ENCODE peak calls at places on chromosomes 2 and 18, in seven cellular contexts. N is hepatocyte, G is IMR-90, F is H9, A is HepG2, I is GM23248, O is HCT116. B is an unnamed sample.

GRCh38 chr2:9423922-9424272 is 443 bp downstream of the CPSF3 start:
- DNase-seq in N (no peak), G (peak; percentile 34), F (no peak), A (peak; percentile 24), I (peak; percentile 70), O (no peak), B (no peak)

GRCh38 chr2:75853441-75853840 is 142.7 kb upstream of the GCFC2 start:
- DNase-seq in N (no peak), G (no peak), F (no peak), A (no peak), I (no peak), O (no peak), B (no peak)

GRCh38 chr2:160207804-160208661 is 8.0 kb upstream of the ITGB6 start:
- DNase-seq in N (peak; percentile 80), G (peak; percentile 83), F (no peak), A (peak; percentile 70), I (peak; percentile 98), O (peak; percentile 86), B (peak; percentile 21)

GRCh38 chr2:134648547-134648946 is 70.3 kb downstream of the TMEM163 start:
- DNase-seq in N (no peak), G (no peak), F (no peak), A (no peak), I (no peak), O (no peak), B (no peak)

GRCh38 chr18:13191779-13192178 is 26.8 kb upstream of the LDLRAD4 start:
- DNase-seq in N (peak; percentile 47), G (no peak), F (no peak), A (peak; percentile 42), I (no peak), O (no peak), B (no peak)

GRCh38 chr18:21261352-21261751 is 19.3 kb downstream of the GREB1L start:
- DNase-seq in N (no peak), G (no peak), F (no peak), A (no peak), I (no peak), O (no peak), B (no peak)

GRCh38 chr2:216694201-216694825 is 1.0 kb downstream of the IGFBP5 start:
- DNase-seq in N (peak; percentile 77), G (no peak), F (peak; percentile 72), A (no peak), I (peak; percentile 82), O (no peak), B (peak; percentile 84)

GRCh38 chr18:44130365-44130942 is 550.2 kb upstream of the SETBP1 start:
- DNase-seq in N (peak; percentile 75), G (peak; percentile 3), F (peak; percentile 36), A (peak; percentile 10), I (peak; percentile 49), O (no peak), B (peak; percentile 75)

GRCh38 chr2:20599861-20600461 is 50.9 kb downstream of the HS1BP3 start:
- DNase-seq in N (no peak), G (no peak), F (no peak), A (no peak), I (no peak), O (no peak), B (peak; percentile 82)

GRCh38 chr2:107091163-107091864 is 205.3 kb upstream of the ST6GAL2 start:
- DNase-seq in N (no peak), G (no peak), F (no peak), A (no peak), I (no peak), O (no peak), B (no peak)

GRCh38 chr18:73520229-73520628 is 627.4 kb downstream of the FBXO15 start:
- DNase-seq in N (peak; percentile 29), G (peak; percentile 19), F (peak; percentile 72), A (peak; percentile 5), I (peak; percentile 10), O (no peak), B (peak; percentile 64)

GRCh38 chr2:32668254-32668653 is 40.4 kb downstream of the TTC27 start:
- DNase-seq in N (no peak), G (no peak), F (no peak), A (no peak), I (no peak), O (no peak), B (no peak)

GRCh38 chr2:156649596-156649995 is 213.4 kb downstream of the GPD2 start:
- DNase-seq in N (peak; percentile 19), G (no peak), F (no peak), A (no peak), I (no peak), O (no peak), B (no peak)

GRCh38 chr2:145546091-145546490 is 1026.2 kb upstream of the ZEB2 start:
- DNase-seq in N (no peak), G (peak; percentile 76), F (no peak), A (no peak), I (peak; percentile 33), O (peak; percentile 16), B (no peak)

GRCh38 chr2:201618744-201619654 is 24.3 kb downstream of the TMEM237 start:
- DNase-seq in N (no peak), G (peak; percentile 50), F (peak; percentile 56), A (no peak), I (peak; percentile 95), O (no peak), B (no peak)

GRCh38 chr2:74991977-74992376 is 33.5 kb downstream of the POLE4 start:
- DNase-seq in N (peak; percentile 68), G (peak; percentile 73), F (no peak), A (no peak), I (peak; percentile 76), O (no peak), B (no peak)

GRCh38 chr2:216497808-216498366 is 757 bp upstream of the RPL37A start:
- DNase-seq in N (no peak), G (no peak), F (no peak), A (no peak), I (peak; percentile 44), O (no peak), B (no peak)

GRCh38 chr2:120032297-120032696 is 19.4 kb downstream of the EPB41L5 start:
- DNase-seq in N (no peak), G (no peak), F (no peak), A (no peak), I (no peak), O (no peak), B (no peak)

GRCh38 chr18:11121426-11121825 is 27.9 kb downstream of the PIEZO2 start:
- DNase-seq in N (no peak), G (peak; percentile 68), F (no peak), A (peak; percentile 87), I (no peak), O (no peak), B (no peak)

GRCh38 chr2:61149074-61149473 is 12.9 kb upstream of the C2orf74 start:
- DNase-seq in N (no peak), G (no peak), F (no peak), A (no peak), I (no peak), O (no peak), B (no peak)

GRCh38 chr2:46803551-46803885 is 112.1 kb downstream of the MCFD2 start:
- DNase-seq in N (no peak), G (no peak), F (no peak), A (no peak), I (peak; percentile 30), O (no peak), B (no peak)

GRCh38 chr2:195531754-195532153 is 125.3 kb upstream of the SLC39A10 start:
- DNase-seq in N (no peak), G (peak; percentile 32), F (no peak), A (no peak), I (peak; percentile 68), O (no peak), B (no peak)

GRCh38 chr2:238284802-238285515 is 3.5 kb downstream of the PER2 start:
- DNase-seq in N (no peak), G (no peak), F (no peak), A (no peak), I (no peak), O (no peak), B (no peak)
- H3K4me2 ChIP-seq in N (peak overlapping the region; percentile 89), G (no peak overlapping the region), F (no peak overlapping the region), A (peak overlapping the region; percentile 96), I (peak overlapping the region; percentile 75), O (no peak overlapping the region), B (peak overlapping the region; percentile 1)

DNA sequence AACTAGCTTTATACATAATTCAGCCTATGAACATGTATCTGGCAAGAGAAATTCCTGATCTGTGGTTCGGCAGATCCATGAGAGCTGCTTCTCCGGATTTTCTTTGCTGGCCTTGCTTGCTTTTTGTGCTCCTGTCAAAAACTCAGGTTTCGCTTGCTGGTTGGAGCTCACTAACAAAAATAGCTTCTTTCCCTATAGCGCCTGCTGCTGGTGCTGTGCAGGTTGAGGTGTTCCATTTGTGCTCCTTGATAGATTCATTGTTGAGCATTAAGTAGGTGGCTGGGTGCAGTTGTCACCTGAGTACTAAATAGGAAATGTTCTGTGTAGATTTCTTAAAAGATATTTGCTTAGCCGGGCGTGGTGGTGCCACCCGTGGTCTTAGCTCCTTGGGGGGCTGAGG is 148.1 kb downstream of the PRPF40A start:
- DNase-seq in N (no peak), G (no peak), F (no peak), A (no peak), I (no peak), O (no peak), B (no peak)
- H2AFZ ChIP-seq in N (no peak overlapping the region), G (no peak overlapping the region), F (no peak overlapping the region), A (no peak overlapping the region), I (no peak overlapping the region), O (no peak overlapping the region), B (no peak overlapping the region)

GRCh38 chr2:51420521-51420920 is 388.6 kb upstream of the NRXN1 start:
- DNase-seq in N (no peak), G (peak; percentile 17), F (no peak), A (no peak), I (no peak), O (no peak), B (no peak)

GRCh38 chr2:51424418-51424817 is 392.5 kb upstream of the NRXN1 start:
- DNase-seq in N (peak; percentile 8), G (no peak), F (peak; percentile 83), A (no peak), I (no peak), O (peak; percentile 26), B (peak; percentile 45)
- H3K4me2 ChIP-seq in N (no peak overlapping the region), G (no peak overlapping the region), F (no peak overlapping the region), A (no peak overlapping the region), I (no peak overlapping the region), O (no peak overlapping the region), B (no peak overlapping the region)

GRCh38 chr2:239773377-239774141 is 251.6 kb downstream of the NDUFA10 start:
- DNase-seq in N (no peak), G (no peak), F (no peak), A (no peak), I (no peak), O (no peak), B (no peak)

GRCh38 chr2:239774142-239774462 is 251.0 kb downstream of the NDUFA10 start:
- DNase-seq in N (no peak), G (no peak), F (no peak), A (no peak), I (no peak), O (no peak), B (no peak)

GRCh38 chr2:239774933-239775622 is 250.1 kb downstream of the NDUFA10 start:
- DNase-seq in N (no peak), G (no peak), F (no peak), A (no peak), I (no peak), O (no peak), B (no peak)

GRCh38 chr2:239770240-239770639 is 254.9 kb downstream of the NDUFA10 start:
- DNase-seq in N (peak; percentile 46), G (no peak), F (no peak), A (no peak), I (no peak), O (no peak), B (no peak)

GRCh38 chr2:239772721-239773120 is 252.4 kb downstream of the NDUFA10 start:
- DNase-seq in N (no peak), G (no peak), F (no peak), A (no peak), I (no peak), O (no peak), B (no peak)
- H2AFZ ChIP-seq in N (no peak overlapping the region), G (peak overlapping the region; percentile 32), F (no peak overlapping the region), A (no peak overlapping the region), I (no peak overlapping the region), O (no peak overlapping the region), B (no peak overlapping the region)

GRCh38 chr2:213229814-213230213 is 54.5 kb upstream of the SPAG16 start:
- DNase-seq in N (no peak), G (peak; percentile 54), F (no peak), A (peak; percentile 42), I (peak; percentile 51), O (no peak), B (no peak)
- H3K4me2 ChIP-seq in N (no peak overlapping the region), G (no peak overlapping the region), F (no peak overlapping the region), A (no peak overlapping the region), I (no peak overlapping the region), O (no peak overlapping the region), B (no peak overlapping the region)

B was measured in neural progenitor cell.